ENCODE peak calls at places on chromosome 16, in eight cellular contexts. N, E, C, B, F, L, M and U are unnamed samples.
A peak's percentile ranks its signal among the peaks of the same experiment; 100 is the strongest.

GRCh38 chr16:15770107-15770506 is 86.7 kb downstream of the MYH11 start:
- DNase-seq in N (no peak), E (no peak), C (peak; percentile 67), B (no peak), F (peak; percentile 79), L (no peak), M (no peak), U (no peak)

GRCh38 chr16:84933774-84934571 is 77.4 kb downstream of the ZDHHC7 start:
- DNase-seq in N (no peak), E (no peak), C (peak; percentile 89), B (no peak), F (peak; percentile 96), L (no peak), M (no peak), U (no peak)

GRCh38 chr16:68425498-68426354 is 22.6 kb downstream of the SMPD3 start:
- DNase-seq in N (no peak), E (no peak), C (no peak), B (no peak), F (peak; percentile 54), L (no peak), M (no peak), U (no peak)

GRCh38 chr16:2042171-2042570 is 5.5 kb downstream of the NTHL1 start:
- DNase-seq in N (no peak), E (no peak), C (no peak), B (no peak), F (no peak), L (no peak), M (peak; percentile 82), U (no peak)

GRCh38 chr16:68902376-68903345 is 59.3 kb downstream of the TANGO6 start:
- DNase-seq in N (peak; percentile 56), E (peak; percentile 75), C (no peak), B (no peak), F (no peak), L (peak; percentile 10), M (no peak), U (peak; percentile 67)

GRCh38 chr16:78764478-78764877 is 665.0 kb downstream of the WWOX start:
- DNase-seq in N (no peak), E (no peak), C (no peak), B (no peak), F (no peak), L (no peak), M (no peak), U (no peak)

GRCh38 chr16:20114356-20114755 is 40.7 kb upstream of the GPR139 start:
- DNase-seq in N (peak; percentile 93), E (no peak), C (peak; percentile 44), B (no peak), F (no peak), L (no peak), M (no peak), U (no peak)

GRCh38 chr16:75379911-75380847 is 53.1 kb downstream of the CFDP1 start:
- DNase-seq in N (no peak), E (no peak), C (no peak), B (no peak), F (no peak), L (peak; percentile 84), M (no peak), U (no peak)

GRCh38 chr16:26987631-26988030 is 79.1 kb upstream of the C16orf82 start:
- DNase-seq in N (no peak), E (no peak), C (no peak), B (no peak), F (no peak), L (no peak), M (no peak), U (no peak)

GRCh38 chr16:71426069-71426879 is 15.6 kb downstream of the TLE7 start:
- DNase-seq in N (peak; percentile 13), E (peak; percentile 88), C (no peak), B (no peak), F (no peak), L (no peak), M (no peak), U (peak; percentile 72)

GRCh38 chr16:78147846-78148535 is 48.5 kb downstream of the WWOX start:
- DNase-seq in N (no peak), E (no peak), C (no peak), B (peak; percentile 17), F (no peak), L (no peak), M (no peak), U (no peak)

GRCh38 chr16:25841776-25842175 is 150.0 kb downstream of the HS3ST4 start:
- DNase-seq in N (no peak), E (no peak), C (no peak), B (no peak), F (no peak), L (no peak), M (no peak), U (no peak)

GRCh38 chr16:30183236-30183960 is at the start of gene CORO1A:
- DNase-seq in N (peak; percentile 77), E (peak; percentile 92), C (peak; percentile 91), B (peak; percentile 95), F (peak; percentile 91), L (peak; percentile 90), M (peak; percentile 86), U (peak; percentile 82)

GRCh38 chr16:84532299-84532724 is 27.9 kb upstream of the MEAK7 start:
- DNase-seq in N (peak; percentile 35), E (peak; percentile 90), C (peak; percentile 85), B (no peak), F (peak; percentile 83), L (no peak), M (no peak), U (no peak)

GRCh38 chr16:2149630-2150417 is 1.4 kb downstream of the RAB26 start:
- DNase-seq in N (no peak), E (peak; percentile 38), C (no peak), B (no peak), F (no peak), L (peak; percentile 41), M (no peak), U (peak; percentile 70)

GRCh38 chr16:19559242-19559910 is 3.9 kb downstream of the VPS35L start:
- DNase-seq in N (peak; percentile 36), E (peak; percentile 71), C (no peak), B (no peak), F (no peak), L (peak; percentile 67), M (no peak), U (peak; percentile 47)

GRCh38 chr16:57893559-57894389 is 77.2 kb downstream of the CNGB1 start:
- DNase-seq in N (no peak), E (no peak), C (peak; percentile 66), B (no peak), F (no peak), L (no peak), M (no peak), U (no peak)

GRCh38 chr16:30394603-30395154 is 541 bp upstream of the ZNF48 start:
- DNase-seq in N (no peak), E (peak; percentile 87), C (no peak), B (no peak), F (no peak), L (no peak), M (no peak), U (no peak)

GRCh38 chr16:743794-744500 is 3.1 kb upstream of the CIAO3 start:
- DNase-seq in N (no peak), E (no peak), C (no peak), B (no peak), F (no peak), L (no peak), M (no peak), U (peak; percentile 41)

GRCh38 chr16:14527411-14528044 is 102.5 kb downstream of the PARN start:
- DNase-seq in N (no peak), E (no peak), C (no peak), B (no peak), F (peak; percentile 85), L (no peak), M (no peak), U (no peak)

GRCh38 chr16:3612510-3613466 is 1.4 kb upstream of the SLX4 start:
- DNase-seq in N (no peak), E (no peak), C (no peak), B (no peak), F (no peak), L (no peak), M (peak; percentile 18), U (no peak)
- H3K9me3 ChIP-seq in N (no peaks in the 10 kb centered on the region), E (no peaks in the 10 kb centered on the region), C (no peaks in the 10 kb centered on the region), B (no peaks in the 10 kb centered on the region), F (no peaks in the 10 kb centered on the region), L (peaks cover 4% of the 10 kb centered on the region), M (no peaks in the 10 kb centered on the region), U (no peaks in the 10 kb centered on the region)

GRCh38 chr16:35730251-35730650 is 2270.8 kb downstream of the TP53TG3F start:
- DNase-seq in N (no peak), E (no peak), C (no peak), B (peak; percentile 60), F (no peak), L (no peak), M (no peak), U (no peak)
- H3K9me3 ChIP-seq in N (no peaks in the 10 kb centered on the region), E (no peaks in the 10 kb centered on the region), C (no peaks in the 10 kb centered on the region), B (no peaks in the 10 kb centered on the region), F (no peaks in the 10 kb centered on the region), L (no peaks in the 10 kb centered on the region), M (peaks cover 100% of the 10 kb centered on the region), U (no peaks in the 10 kb centered on the region)

GRCh38 chr16:87123356-87124001 is 193.7 kb downstream of the C16orf95 start:
- DNase-seq in N (no peak), E (no peak), C (no peak), B (no peak), F (peak; percentile 48), L (no peak), M (no peak), U (no peak)
- H3K9me3 ChIP-seq in N (no peaks in the 10 kb centered on the region), E (no peaks in the 10 kb centered on the region), C (no peaks in the 10 kb centered on the region), B (no peaks in the 10 kb centered on the region), F (no peaks in the 10 kb centered on the region), L (no peaks in the 10 kb centered on the region), M (peaks cover 10% of the 10 kb centered on the region), U (no peaks in the 10 kb centered on the region)

GRCh38 chr16:62853887-62854286 is 817.6 kb upstream of the CDH8 start:
- DNase-seq in N (peak; percentile 19), E (no peak), C (no peak), B (no peak), F (no peak), L (no peak), M (no peak), U (no peak)
- H3K9me3 ChIP-seq in N (no peaks in the 10 kb centered on the region), E (no peaks in the 10 kb centered on the region), C (no peaks in the 10 kb centered on the region), B (no peaks in the 10 kb centered on the region), F (no peaks in the 10 kb centered on the region), L (no peaks in the 10 kb centered on the region), M (no peaks in the 10 kb centered on the region), U (no peaks in the 10 kb centered on the region)

GRCh38 chr16:31893824-31894223 is 20.2 kb downstream of the ZNF267 start:
- DNase-seq in N (no peak), E (no peak), C (no peak), B (no peak), F (no peak), L (no peak), M (no peak), U (no peak)
- H3K9me3 ChIP-seq in N (no peaks in the 10 kb centered on the region), E (peaks cover 36% of the 10 kb centered on the region), C (peaks cover 3% of the 10 kb centered on the region), B (peaks cover 10% of the 10 kb centered on the region), F (peaks cover 3% of the 10 kb centered on the region), L (peaks cover 71% of the 10 kb centered on the region), M (peaks cover 61% of the 10 kb centered on the region), U (no peaks in the 10 kb centered on the region)